ENCODE peak calls at places on chromosomes 4 and X, in four cellular contexts. V, R, D and G are unnamed samples. For H3K4me1, the result is how much of the 10 kb centered on the place peaks cover.

GRCh38 chr4:48194986-48195773 is 61.1 kb upstream of the TXK start:
- DNase-seq in V (peak), D (no peak), R (peak), G (no peak)

GRCh38 chr4:85147481-85148076 is 181.1 kb upstream of the WDFY3 start:
- DNase-seq in R (peak), D (peak), V (peak), G (peak)

GRCh38 chrX:150544222-150544787 is 24.1 kb upstream of the MTM1 start:
- DNase-seq in V (peak), R (peak), D (no peak), G (no peak)

GRCh38 chr4:176186721-176187395 is 8.5 kb downstream of the SPATA4 start:
- DNase-seq in D (no peak), R (no peak), V (peak), G (no peak)

GRCh38 chrX:115067812-115068211 is 50.4 kb upstream of the IL13RA2 start:
- DNase-seq in D (no peak), V (peak), R (no peak), G (no peak)

GRCh38 chr4:140071806-140072205 is 82.2 kb downstream of the MAML3 start:
- DNase-seq in D (no peak), V (peak), R (peak), G (no peak)

GRCh38 chr4:120071192-120071795 is 4.6 kb upstream of the MAD2L1 start:
- DNase-seq in R (peak), D (peak), V (peak), G (peak)

GRCh38 chr4:108884596-108884995 is 121.7 kb upstream of the ETNPPL start:
- DNase-seq in D (no peak), R (no peak), V (no peak), G (no peak)

GRCh38 chrX:133085785-133086184 is 11.1 kb downstream of the USP26 start:
- DNase-seq in V (no peak), D (no peak), R (peak), G (no peak)

GRCh38 chrX:134544614-134545255 is 84.8 kb downstream of the HPRT1 start:
- DNase-seq in V (no peak), D (peak), R (no peak), G (peak)

GRCh38 chr4:7014815-7015214 is 28.4 kb upstream of the TADA2B start:
- DNase-seq in D (no peak), R (no peak), V (no peak), G (no peak)

GRCh38 chr4:36676139-36677050 is 395.0 kb downstream of the DTHD1 start:
- DNase-seq in D (no peak), V (peak), R (no peak), G (no peak)

GRCh38 chrX:153897899-153898298 is 6.6 kb upstream of the AVPR2 start:
- DNase-seq in R (no peak), V (no peak), D (no peak), G (no peak)

GRCh38 chr4:169307581-169307980 is 36.8 kb upstream of the SH3RF1 start:
- DNase-seq in D (no peak), R (peak), V (no peak), G (no peak)

GRCh38 chr4:67393007-67393406 is 152.3 kb downstream of the CENPC start:
- DNase-seq in V (no peak), D (no peak), R (no peak), G (no peak)

GRCh38 chr4:177640864-177641263 is 198.6 kb upstream of the AGA start:
- DNase-seq in R (no peak), V (no peak), D (no peak), G (no peak)

GRCh38 chr4:109022941-109023340 is 260.1 kb upstream of the ETNPPL start:
- DNase-seq in D (no peak), R (no peak), V (no peak), G (no peak)

GRCh38 chr4:101993002-101993840 is 202.7 kb downstream of the BANK1 start:
- DNase-seq in D (no peak), V (peak), R (no peak), G (no peak)

GRCh38 chr4:89314291-89314690 is 6.7 kb upstream of the GPRIN3 start:
- DNase-seq in V (peak), D (no peak), R (no peak), G (no peak)

GRCh38 chrX:130083656-130084382 is 26.5 kb downstream of the ELF4 start:
- DNase-seq in D (no peak), R (no peak), V (no peak), G (peak)

GRCh38 chrX:97705936-97706335 is 822.2 kb downstream of the RPA4 start:
- DNase-seq in R (no peak), D (no peak), V (no peak), G (no peak)

GRCh38 chrX:72620550-72621145 is 48.0 kb upstream of the HDAC8 start:
- DNase-seq in R (peak), D (no peak), V (peak), G (peak)

GRCh38 chr4:158192439-158193158 is 17.7 kb upstream of the TMEM144 start:
- DNase-seq in V (no peak), R (no peak), D (peak), G (no peak)

GRCh38 chr4:100340534-100341364 is 150.5 kb upstream of the DDIT4L start:
- DNase-seq in D (no peak), V (peak), R (no peak), G (no peak)

GRCh38 chrX:109997786-109998452 is 5.0 kb upstream of the TMEM164 start:
- DNase-seq in R (peak), V (no peak), D (peak), G (no peak)

GRCh38 chr4:53861856-53862610 is 202.4 kb downstream of the CHIC2 start:
- DNase-seq in V (peak), R (peak), D (peak), G (no peak)

GRCh38 chr4:180060159-180060889 is 2182.9 kb upstream of the TENM3 start:
- DNase-seq in D (no peak), R (no peak), V (peak), G (no peak)

GRCh38 chr4:120858776-120859175 is 63.8 kb downstream of the PRDM5 start:
- DNase-seq in R (peak), V (peak), D (no peak), G (no peak)

GRCh38 chrX:85243761-85244410 is at the start of the genes SATL1 and ZNF711:
- DNase-seq in R (peak), V (peak), D (peak), G (peak)
- H3K4me3 ChIP-seq in R (peak), V (peak), D (no peak), G (peak)

GRCh38 chr4:153542835-153543234 is 76.7 kb downstream of the TMEM131L start:
- DNase-seq in R (no peak), D (no peak), V (no peak), G (no peak)
- H3K4me1 ChIP-seq in R (under half), D (under half), V (under half), G (under half)

DNA sequence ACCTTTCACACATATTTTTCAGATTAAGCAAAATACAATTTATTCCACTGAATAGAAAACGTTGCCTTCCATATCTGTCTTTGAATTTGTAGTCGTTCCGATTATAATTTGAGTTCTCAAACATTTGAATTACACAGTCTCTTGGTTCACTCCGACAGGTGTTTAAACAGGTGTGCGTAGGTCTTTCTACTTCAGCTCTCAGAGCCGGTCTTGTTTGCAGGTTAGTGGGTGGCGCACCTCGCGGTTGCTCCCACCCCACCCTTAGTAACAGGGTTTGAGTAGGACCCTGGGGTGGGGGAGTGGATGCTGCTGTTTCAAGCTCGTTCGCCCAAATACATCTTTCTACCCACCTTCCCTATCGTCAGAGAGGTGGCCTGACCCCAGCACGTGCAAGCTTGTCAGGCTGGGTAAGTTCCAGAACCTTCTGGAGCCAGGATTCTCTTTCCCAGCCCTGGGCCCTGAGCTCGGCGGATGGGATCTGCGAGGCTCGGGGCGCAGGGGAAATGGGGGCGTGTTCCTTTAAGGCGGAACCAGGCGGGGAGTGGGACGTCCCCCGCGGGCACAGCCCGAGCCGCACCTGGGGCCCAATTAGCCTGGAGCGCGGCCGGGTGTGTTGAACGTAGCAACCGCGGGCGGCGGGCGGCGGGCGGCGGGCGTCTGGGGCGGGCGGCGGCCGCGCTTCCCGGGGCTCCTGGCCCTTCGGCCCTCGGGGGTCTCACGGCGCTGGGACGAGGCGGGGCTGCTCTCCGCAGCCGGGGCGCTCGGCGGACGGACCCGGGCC is at the start of gene FAM149A:
- DNase-seq in D (peak), R (peak), V (peak), G (peak)
- H3K4me3 ChIP-seq in D (peak), R (peak), V (peak), G (peak)

DNA sequence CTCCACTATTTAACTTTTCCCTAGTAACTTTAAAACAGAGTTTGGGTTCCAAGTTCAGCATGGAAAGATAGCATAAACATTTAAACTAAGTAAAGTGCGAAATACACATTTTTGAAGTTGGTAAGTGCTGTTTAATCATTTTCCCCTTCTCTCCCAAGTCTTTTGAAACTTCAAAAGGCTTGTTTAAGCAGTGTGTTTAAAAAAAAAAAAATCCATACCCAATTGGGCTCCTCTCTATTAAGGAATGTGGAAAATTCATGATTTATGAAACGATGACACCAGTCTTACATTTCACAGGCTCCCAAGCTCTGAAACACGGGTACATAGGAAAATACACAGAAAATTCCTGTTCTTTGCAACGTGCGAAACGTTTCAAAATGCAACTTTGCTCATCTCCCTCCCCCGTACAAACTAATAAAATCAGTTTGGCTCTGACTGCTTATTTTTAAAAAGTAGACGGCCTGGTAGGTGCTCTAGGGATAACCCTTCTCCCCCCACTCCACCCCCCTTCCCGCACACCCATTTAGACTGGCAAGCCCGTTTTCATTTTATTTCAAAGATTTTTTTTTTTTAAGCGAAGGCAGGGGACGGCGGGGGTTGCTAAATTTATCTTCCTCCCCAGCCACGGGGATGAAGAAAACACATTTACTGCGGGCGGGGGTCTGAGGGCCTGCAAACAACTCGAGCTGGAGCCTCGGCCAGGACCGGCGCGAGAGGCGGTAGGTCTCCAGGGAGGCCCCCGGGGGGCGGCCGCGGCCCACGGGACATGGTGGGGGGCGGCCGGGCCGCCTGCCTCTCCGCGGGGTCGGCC is 789 bp upstream of the ZFX start:
- DNase-seq in R (no peak), V (peak), D (peak), G (peak)
- H3K4me1 ChIP-seq in R (under half), V (under half), D (half or more), G (under half)

GRCh38 chr4:124708517-124709300 is 3.8 kb downstream of the ANKRD50 start:
- DNase-seq in R (no peak), D (no peak), V (peak), G (no peak)
- H3K4me3 ChIP-seq in R (peak), D (no peak), V (peak), G (no peak)

GRCh38 chrX:14673764-14674163 is 144.4 kb downstream of the GLRA2 start:
- DNase-seq in D (peak), R (peak), V (peak), G (no peak)
- H3K4me1 ChIP-seq in D (under half), R (under half), V (under half), G (under half)

DNA sequence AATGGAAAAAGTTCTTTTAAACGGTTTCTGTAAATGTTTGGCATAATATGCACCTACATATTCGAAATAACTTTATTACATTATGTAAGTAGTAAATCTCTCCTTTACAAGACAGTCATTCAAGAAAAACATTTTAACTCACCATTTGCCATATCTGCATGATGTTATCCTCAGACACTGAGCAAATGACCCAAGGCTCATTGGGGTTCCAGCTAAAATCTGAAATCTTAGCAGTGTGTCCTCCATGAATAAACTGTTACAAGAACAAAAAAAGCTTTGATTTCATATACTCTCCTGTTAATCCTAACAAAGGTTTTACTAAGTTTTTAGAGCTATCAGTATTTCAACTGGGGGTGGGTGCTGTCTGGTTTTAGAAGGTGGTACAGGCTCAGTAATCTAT is 24.5 kb downstream of the RBBP7 start:
- DNase-seq in V (no peak), D (no peak), R (no peak), G (no peak)
- H3K4me3 ChIP-seq in V (no peak), D (no peak), R (no peak), G (no peak)

GRCh38 chr4:183181081-183181480 is 82.0 kb downstream of the WWC2 start:
- DNase-seq in D (no peak), V (no peak), R (no peak), G (no peak)
- H3K4me1 ChIP-seq in D (under half), V (under half), R (under half), G (under half)

DNA sequence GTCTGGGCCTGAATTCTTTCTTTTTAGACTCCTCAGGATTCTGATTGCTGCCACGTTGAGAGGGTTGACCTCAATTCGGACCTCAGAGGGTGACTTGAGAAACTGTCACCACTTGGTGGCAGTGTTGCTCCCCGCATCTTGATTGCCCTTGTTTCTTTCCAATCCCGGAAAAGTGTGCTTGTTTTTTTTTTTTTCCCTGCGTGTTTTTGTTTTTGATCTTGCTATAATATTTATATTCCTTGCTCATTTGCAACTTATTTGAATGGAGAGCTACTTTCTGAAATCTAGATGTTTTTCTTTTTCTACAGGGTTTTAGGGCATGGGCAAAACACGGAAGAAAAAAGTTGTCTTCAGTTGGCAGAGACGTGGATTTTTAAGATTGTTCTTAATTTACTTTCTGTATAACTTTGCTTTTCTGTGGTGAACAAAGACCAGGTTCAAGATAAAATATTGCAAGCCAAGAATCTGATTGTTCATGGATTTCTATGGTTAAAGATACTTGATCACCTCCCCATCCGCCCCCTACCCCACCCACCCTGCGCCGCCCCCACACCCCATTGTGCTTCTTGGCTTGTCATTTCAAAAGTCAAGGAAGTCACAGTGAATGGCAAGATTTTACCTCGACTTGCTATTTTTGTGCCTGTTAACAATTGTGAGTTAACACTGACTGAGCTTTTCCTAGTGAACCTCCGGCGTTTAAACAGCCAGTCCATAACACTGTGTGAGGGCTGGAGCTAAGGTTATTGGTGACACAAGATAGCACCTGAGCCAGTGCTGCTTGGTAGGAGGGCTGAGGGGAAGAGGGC is 102.1 kb downstream of the PTTG2 start:
- DNase-seq in D (peak), V (peak), R (peak), G (peak)
- H3K4me3 ChIP-seq in D (no peak), V (peak), R (peak), G (peak)

GRCh38 chr4:73609688-73610087 is 10.5 kb downstream of the RASSF6 start:
- DNase-seq in V (peak), R (peak), D (no peak), G (no peak)
- H3K4me1 ChIP-seq in V (under half), R (half or more), D (under half), G (under half)